ENCODE peak calls at places on chromosome 9, in six cellular contexts. R is upper lobe of left lung, D is A549, F is stomach, M is HCT116, Y is IMR-90. Z is an unnamed sample. For H3K4me1, the result is how much of the 10 kb centered on the place peaks cover.

GRCh38 chr9:973295-973842 is 3.1 kb upstream of the DMRT3 start:
- DNase-seq in M (no peak), F (no peak), R (no peak), Y (no peak), D (no peak), Z (no peak)

GRCh38 chr9:27368317-27368985 is 71.5 kb upstream of the EQTN start:
- DNase-seq in M (no peak), Y (no peak), R (no peak), D (no peak), F (no peak), Z (no peak)

GRCh38 chr9:121612511-121612998 is 38.9 kb upstream of the DAB2IP start:
- DNase-seq in D (no peak), Y (no peak), F (peak), M (no peak), R (no peak), Z (no peak)

GRCh38 chr9:87337335-87338074 is 160.2 kb upstream of the DAPK1 start:
- DNase-seq in M (no peak), D (peak), F (no peak), R (no peak), Y (no peak), Z (no peak)

GRCh38 chr9:120480707-120481106 is 99.3 kb downstream of the CDK5RAP2 start:
- DNase-seq in Y (no peak), R (no peak), D (no peak), M (no peak), F (no peak), Z (no peak)

GRCh38 chr9:126860077-126860756 is at the start of gene ZBTB34:
- DNase-seq in Y (peak), M (peak), R (peak), F (peak), D (peak), Z (peak)

GRCh38 chr9:90515550-90515949 is 127.1 kb downstream of the DIRAS2 start:
- DNase-seq in D (no peak), F (no peak), Y (no peak), R (no peak), M (no peak), Z (no peak)

GRCh38 chr9:36971935-36972488 is 62.1 kb downstream of the PAX5 start:
- DNase-seq in R (no peak), D (no peak), M (no peak), Y (no peak), F (no peak), Z (no peak)

GRCh38 chr9:36903541-36904435 is 130.3 kb downstream of the PAX5 start:
- DNase-seq in D (no peak), R (no peak), F (peak), M (peak), Y (peak), Z (no peak)

GRCh38 chr9:82988488-82988887 is 74.5 kb downstream of the RASEF start:
- DNase-seq in F (no peak), D (no peak), R (no peak), M (no peak), Y (no peak), Z (no peak)

GRCh38 chr9:93652604-93653592 is 76.5 kb downstream of the PHF2 start:
- DNase-seq in M (no peak), D (no peak), R (no peak), F (no peak), Y (no peak), Z (peak)

GRCh38 chr9:95930314-95930713 is 54.8 kb downstream of the ERCC6L2 start:
- DNase-seq in Y (no peak), M (no peak), R (no peak), F (no peak), D (no peak), Z (no peak)

GRCh38 chr9:123251741-123252140 is 16.6 kb downstream of the STRBP start:
- DNase-seq in D (no peak), F (peak), M (no peak), Y (no peak), R (no peak), Z (no peak)

GRCh38 chr9:93198117-93198838 is 14.3 kb downstream of the WNK2 start:
- DNase-seq in R (no peak), M (no peak), D (no peak), F (no peak), Y (no peak), Z (no peak)

GRCh38 chr9:35563791-35564197 is 41.3 kb upstream of the TESK1 start:
- DNase-seq in R (no peak), D (no peak), M (no peak), Y (no peak), F (peak), Z (peak)

GRCh38 chr9:131276891-131277672 is 772 bp upstream of the FAM78A start:
- DNase-seq in R (peak), M (no peak), Y (no peak), F (no peak), D (no peak), Z (peak)

GRCh38 chr9:111895996-111896941 is at the start of gene UGCG:
- DNase-seq in Y (peak), R (peak), F (peak), D (peak), M (peak), Z (peak)

GRCh38 chr9:112015736-112016135 is 119.1 kb downstream of the UGCG start:
- DNase-seq in F (no peak), M (no peak), D (no peak), Y (no peak), R (no peak), Z (no peak)

GRCh38 chr9:74205071-74205470 is 292.1 kb upstream of the RORB start:
- DNase-seq in D (no peak), R (no peak), F (no peak), Y (no peak), M (no peak), Z (no peak)

GRCh38 chr9:77899679-77900354 is 131.8 kb downstream of the GNAQ start:
- DNase-seq in Y (peak), R (no peak), M (no peak), D (no peak), F (no peak), Z (no peak)

GRCh38 chr9:109012009-109012875 is 1.1 kb downstream of the CTNNAL1 start:
- DNase-seq in R (no peak), D (peak), F (peak), Y (peak), M (peak), Z (peak)

GRCh38 chr9:37061763-37062162 is 27.7 kb upstream of the PAX5 start:
- DNase-seq in D (no peak), Y (peak), R (no peak), M (no peak), F (no peak), Z (no peak)

GRCh38 chr9:19381656-19382055 is 1.6 kb upstream of the RPS6 start:
- DNase-seq in R (no peak), M (no peak), D (no peak), Y (no peak), F (no peak), Z (no peak)

GRCh38 chr9:121288874-121289553 is 21.1 kb downstream of the GSN start:
- DNase-seq in Y (peak), M (no peak), F (peak), R (no peak), D (no peak), Z (peak)

DNA sequence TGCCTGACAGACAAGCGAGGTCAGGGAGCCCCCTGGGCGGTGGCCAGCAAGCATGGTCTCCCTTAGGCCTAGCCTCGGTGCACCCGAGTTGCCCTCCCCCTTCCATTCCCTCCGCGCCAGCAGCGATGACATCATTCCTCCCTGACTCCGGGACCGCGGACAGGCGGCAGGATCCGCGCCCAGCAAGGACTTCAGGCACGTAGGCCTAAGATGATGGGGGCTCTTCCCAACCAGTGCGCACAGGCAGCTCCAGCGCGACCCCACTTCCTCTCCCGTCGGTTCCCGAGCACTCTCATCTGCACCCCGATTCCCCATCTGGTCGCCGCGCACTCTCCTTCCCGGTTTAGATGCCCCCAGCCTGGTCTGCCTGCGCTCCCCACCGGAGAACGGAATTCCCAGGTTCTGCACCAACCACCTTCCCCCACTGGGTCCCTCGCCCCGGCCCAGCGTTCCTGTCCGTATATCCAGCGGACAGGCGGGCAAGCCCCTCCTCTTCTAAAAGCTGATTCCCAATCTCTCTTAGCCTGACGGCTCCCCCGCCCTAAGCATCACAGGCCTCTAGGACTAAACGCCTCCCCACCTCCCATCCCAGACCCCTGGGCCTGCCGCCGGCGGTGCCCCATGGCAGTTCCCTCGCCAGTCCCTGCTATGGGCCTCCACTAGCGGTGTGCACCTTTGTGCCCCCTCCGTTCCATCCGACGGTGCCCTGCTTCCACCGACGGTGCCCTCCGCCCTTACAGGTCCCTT is 931 bp downstream of the FAM219A start:
- DNase-seq in M (no peak), Y (peak), D (peak), R (peak), F (peak), Z (peak)
- TF ChIP-seq POLR2A in M (no peak), Y (peak), D (no peak), R (no peak), F (no peak), Z (no peak)

GRCh38 chr9:99622679-99623078 is 199.0 kb upstream of the NR4A3 start:
- DNase-seq in M (no peak), D (no peak), R (peak), Y (no peak), F (no peak), Z (no peak)

GRCh38 chr9:99626424-99626823 is 195.3 kb upstream of the NR4A3 start:
- DNase-seq in D (no peak), M (no peak), R (no peak), Y (no peak), F (no peak), Z (no peak)

GRCh38 chr9:99624499-99625233 is 197.0 kb upstream of the NR4A3 start:
- DNase-seq in D (no peak), R (no peak), F (no peak), Y (no peak), M (no peak), Z (no peak)

GRCh38 chr9:99623780-99624364 is 197.8 kb upstream of the NR4A3 start:
- DNase-seq in F (no peak), Y (no peak), D (no peak), R (no peak), M (no peak), Z (no peak)

GRCh38 chr9:99621040-99621439 is 200.6 kb upstream of the NR4A3 start:
- DNase-seq in F (no peak), Y (no peak), M (no peak), R (no peak), D (no peak), Z (no peak)
- H3K4me1 ChIP-seq in F (under half), Y (under half), M (under half), R (under half), D (under half), Z (under half)

GRCh38 chr9:88651682-88652633 is 117.0 kb downstream of the NXNL2 start:
- DNase-seq in R (no peak), Y (peak), D (peak), M (no peak), F (peak), Z (peak)

GRCh38 chr9:88658311-88658822 is 123.4 kb downstream of the NXNL2 start:
- DNase-seq in M (no peak), R (no peak), F (no peak), Y (no peak), D (no peak), Z (no peak)

GRCh38 chr9:88657893-88658292 is 122.9 kb downstream of the NXNL2 start:
- DNase-seq in R (no peak), D (no peak), Y (peak), M (no peak), F (no peak), Z (no peak)

GRCh38 chr9:88653926-88654325 is 118.9 kb downstream of the NXNL2 start:
- DNase-seq in D (no peak), R (no peak), M (no peak), Y (peak), F (no peak), Z (no peak)

DNA sequence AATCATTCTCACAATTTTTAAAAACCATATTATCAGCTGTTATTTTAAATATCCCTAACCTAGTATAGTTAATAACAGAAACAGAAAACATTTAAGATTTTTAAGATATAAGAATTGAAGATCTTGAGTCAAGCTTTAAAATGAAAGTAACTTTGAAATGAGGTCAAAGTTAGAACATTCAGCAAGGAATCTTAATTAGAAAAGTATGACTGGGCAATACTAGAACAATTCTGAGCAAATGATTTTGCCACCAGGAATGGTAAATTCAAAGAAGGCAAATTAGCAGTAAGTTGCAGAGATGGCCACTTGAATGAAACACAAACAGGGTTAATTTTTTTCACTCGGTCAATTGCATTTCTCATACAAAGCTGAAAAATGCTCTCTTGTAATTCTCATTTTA is 117.9 kb downstream of the NXNL2 start:
- DNase-seq in D (no peak), M (no peak), R (no peak), F (no peak), Y (no peak), Z (no peak)
- H3K4me3 ChIP-seq in D (no peak), M (no peak), R (no peak), F (no peak), Y (no peak), Z (no peak)

GRCh38 chr9:128174062-128174461 is 14.0 kb downstream of the BBLN start:
- DNase-seq in R (no peak), D (no peak), M (no peak), F (no peak), Y (no peak), Z (no peak)
- TF ChIP-seq POLR2A in R (no peak), D (no peak), M (no peak), F (no peak), Y (no peak), Z (no peak)

GRCh38 chr9:98021306-98022040 is 35.1 kb upstream of the NANS start:
- DNase-seq in Y (no peak), M (no peak), D (no peak), F (peak), R (no peak), Z (peak)
- H3K4me1 ChIP-seq in Y (under half), M (under half), D (under half), F (under half), R (under half), Z (under half)

GRCh38 chr9:69326261-69326660 is 1.2 kb downstream of the ENTREP1 start:
- DNase-seq in M (no peak), R (no peak), D (no peak), Y (no peak), F (no peak), Z (peak)
- H3K4me3 ChIP-seq in M (no peak), R (peak), D (no peak), Y (no peak), F (peak), Z (peak)

GRCh38 chr9:14957054-14957453 is 46.8 kb upstream of the FREM1 start:
- DNase-seq in R (no peak), F (no peak), D (no peak), M (no peak), Y (no peak), Z (peak)

GRCh38 chr9:14962193-14962899 is 52.1 kb upstream of the FREM1 start:
- DNase-seq in R (no peak), D (no peak), Y (no peak), M (no peak), F (no peak), Z (no peak)

GRCh38 chr9:14958989-14959388 is 48.8 kb upstream of the FREM1 start:
- DNase-seq in M (no peak), D (no peak), Y (no peak), F (no peak), R (no peak), Z (no peak)

GRCh38 chr9:14960881-14961280 is 50.7 kb upstream of the FREM1 start:
- DNase-seq in D (no peak), R (no peak), F (no peak), M (no peak), Y (no peak), Z (no peak)

DNA sequence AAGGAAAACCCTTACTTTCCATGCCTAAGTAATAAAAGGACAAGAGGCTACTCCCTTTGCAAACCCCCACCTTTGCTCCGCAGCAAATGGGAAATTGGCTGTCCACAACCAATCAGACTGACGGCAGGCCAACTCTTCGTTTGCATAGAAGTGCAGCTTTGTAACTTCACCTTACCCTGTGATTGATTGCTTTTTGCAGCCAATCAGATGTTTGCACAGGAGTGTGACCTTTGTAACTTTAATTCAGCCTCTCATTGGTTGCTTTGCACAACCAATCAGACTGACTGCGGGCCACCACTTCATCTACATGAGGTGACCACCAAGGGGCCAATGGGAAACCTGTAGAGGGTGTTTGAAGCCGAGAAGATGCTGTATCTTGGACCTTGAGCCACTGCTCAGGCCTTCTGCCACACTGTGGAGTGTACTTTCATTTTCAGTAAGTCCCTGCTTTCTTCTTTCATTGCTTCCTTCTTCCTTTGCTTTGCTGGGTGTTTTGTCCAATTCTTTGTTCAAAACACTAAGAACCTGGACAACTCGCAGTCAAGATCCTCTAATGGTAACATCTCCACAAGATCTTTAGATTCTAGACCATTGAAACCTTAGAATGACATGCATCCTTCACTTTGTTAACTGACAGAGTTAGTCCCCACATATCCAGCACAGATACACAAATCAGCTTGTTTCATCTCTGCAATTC is 51.3 kb upstream of the FREM1 start:
- DNase-seq in R (no peak), M (no peak), D (no peak), Y (no peak), F (no peak), Z (no peak)
- TF ChIP-seq POLR2A in R (no peak), M (no peak), D (no peak), Y (no peak), F (no peak), Z (no peak)

GRCh38 chr9:114452219-114453169 is 52.8 kb downstream of the WHRN start:
- DNase-seq in F (peak), D (no peak), Y (no peak), R (peak), M (no peak), Z (no peak)
- H3K4me1 ChIP-seq in F (under half), D (under half), Y (under half), R (under half), M (under half), Z (under half)